ENCODE peak calls at places on chromosomes 16 and 17, in nine cellular contexts. One of them, this sample, is unnamed.

GRCh38 chr17:64657610-64658125 is 4.4 kb downstream of the SMURF2 start:
- DNase-seq in mucosa of descending colon: no peak
- DNase-seq in H9: no peak
- DNase-seq in SK-N-SH: no peak
- DNase-seq in WTC11: no peak
- DNase-seq in BJ: no peak
- DNase-seq in OCI-LY7: no peak
- DNase-seq in foreskin fibroblast: no peak
- DNase-seq in cardiac fibroblast: no peak
- DNase-seq in this sample: no peak

GRCh38 chr16:70767377-70768204 is 33.4 kb downstream of the VAC14 start:
- DNase-seq in mucosa of descending colon: no peak
- DNase-seq in H9: no peak
- DNase-seq in SK-N-SH: no peak
- DNase-seq in WTC11: no peak
- DNase-seq in BJ: no peak
- DNase-seq in OCI-LY7: no peak
- DNase-seq in foreskin fibroblast: no peak
- DNase-seq in cardiac fibroblast: peak
- DNase-seq in this sample: peak

GRCh38 chr17:78854508-78854907 is 13.9 kb upstream of the USP36 start:
- DNase-seq in mucosa of descending colon: no peak
- DNase-seq in H9: no peak
- DNase-seq in SK-N-SH: no peak
- DNase-seq in WTC11: no peak
- DNase-seq in BJ: no peak
- DNase-seq in OCI-LY7: no peak
- DNase-seq in foreskin fibroblast: no peak
- DNase-seq in cardiac fibroblast: no peak
- DNase-seq in this sample: no peak

GRCh38 chr17:62652251-62653001 is 25.0 kb downstream of the MRC2 start:
- DNase-seq in mucosa of descending colon: peak
- DNase-seq in H9: no peak
- DNase-seq in SK-N-SH: peak
- DNase-seq in WTC11: peak
- DNase-seq in BJ: no peak
- DNase-seq in OCI-LY7: no peak
- DNase-seq in foreskin fibroblast: peak
- DNase-seq in cardiac fibroblast: peak
- DNase-seq in this sample: peak

GRCh38 chr16:2096853-2097620 is 38.7 kb downstream of the PKD1 start:
- DNase-seq in mucosa of descending colon: no peak
- DNase-seq in H9: no peak
- DNase-seq in SK-N-SH: peak
- DNase-seq in WTC11: no peak
- DNase-seq in BJ: no peak
- DNase-seq in OCI-LY7: no peak
- DNase-seq in foreskin fibroblast: no peak
- DNase-seq in cardiac fibroblast: no peak
- DNase-seq in this sample: no peak

GRCh38 chr16:84039696-84040095 is 2.9 kb downstream of the SLC38A8 start:
- DNase-seq in mucosa of descending colon: no peak
- DNase-seq in H9: no peak
- DNase-seq in SK-N-SH: no peak
- DNase-seq in WTC11: no peak
- DNase-seq in BJ: no peak
- DNase-seq in OCI-LY7: no peak
- DNase-seq in foreskin fibroblast: no peak
- DNase-seq in cardiac fibroblast: no peak
- DNase-seq in this sample: no peak

GRCh38 chr16:11566398-11566797 is 20.3 kb downstream of the LITAF start:
- DNase-seq in mucosa of descending colon: no peak
- DNase-seq in H9: no peak
- DNase-seq in SK-N-SH: no peak
- DNase-seq in WTC11: no peak
- DNase-seq in BJ: no peak
- DNase-seq in OCI-LY7: no peak
- DNase-seq in foreskin fibroblast: no peak
- DNase-seq in cardiac fibroblast: no peak
- DNase-seq in this sample: no peak

GRCh38 chr16:81554993-81555392 is 110.4 kb downstream of the CMIP start:
- DNase-seq in mucosa of descending colon: peak
- DNase-seq in H9: no peak
- DNase-seq in SK-N-SH: no peak
- DNase-seq in WTC11: no peak
- DNase-seq in BJ: no peak
- DNase-seq in OCI-LY7: no peak
- DNase-seq in foreskin fibroblast: peak
- DNase-seq in cardiac fibroblast: no peak
- DNase-seq in this sample: no peak

GRCh38 chr17:20063665-20064648 is 54.8 kb downstream of the SPECC1 start:
- DNase-seq in mucosa of descending colon: peak
- DNase-seq in H9: peak
- DNase-seq in SK-N-SH: no peak
- DNase-seq in WTC11: no peak
- DNase-seq in BJ: peak
- DNase-seq in OCI-LY7: no peak
- DNase-seq in foreskin fibroblast: peak
- DNase-seq in cardiac fibroblast: peak
- DNase-seq in this sample: peak

GRCh38 chr17:82912571-82913089 is 72.8 kb upstream of the ZNF750 start:
- DNase-seq in mucosa of descending colon: no peak
- DNase-seq in H9: no peak
- DNase-seq in SK-N-SH: no peak
- DNase-seq in WTC11: no peak
- DNase-seq in BJ: no peak
- DNase-seq in OCI-LY7: no peak
- DNase-seq in foreskin fibroblast: no peak
- DNase-seq in cardiac fibroblast: no peak
- DNase-seq in this sample: no peak

GRCh38 chr17:44636562-44636961 is 19.7 kb upstream of the MEIOC start:
- DNase-seq in mucosa of descending colon: no peak
- DNase-seq in H9: no peak
- DNase-seq in SK-N-SH: peak
- DNase-seq in WTC11: no peak
- DNase-seq in BJ: peak
- DNase-seq in OCI-LY7: peak
- DNase-seq in foreskin fibroblast: peak
- DNase-seq in cardiac fibroblast: peak
- DNase-seq in this sample: peak

GRCh38 chr17:82107341-82107860 is 9.4 kb upstream of the FASN start:
- DNase-seq in mucosa of descending colon: no peak
- DNase-seq in H9: no peak
- DNase-seq in SK-N-SH: peak
- DNase-seq in WTC11: no peak
- DNase-seq in BJ: no peak
- DNase-seq in OCI-LY7: peak
- DNase-seq in foreskin fibroblast: no peak
- DNase-seq in cardiac fibroblast: no peak
- DNase-seq in this sample: no peak

GRCh38 chr17:1752425-1752941 is 9.4 kb upstream of the SERPINF1 start:
- DNase-seq in mucosa of descending colon: peak
- DNase-seq in H9: peak
- DNase-seq in SK-N-SH: no peak
- DNase-seq in WTC11: no peak
- DNase-seq in BJ: no peak
- DNase-seq in OCI-LY7: peak
- DNase-seq in foreskin fibroblast: no peak
- DNase-seq in cardiac fibroblast: no peak
- DNase-seq in this sample: no peak

GRCh38 chr17:66976781-66977201 is 12.3 kb downstream of the CACNG4 start:
- DNase-seq in mucosa of descending colon: no peak
- DNase-seq in H9: no peak
- DNase-seq in SK-N-SH: peak
- DNase-seq in WTC11: no peak
- DNase-seq in BJ: no peak
- DNase-seq in OCI-LY7: no peak
- DNase-seq in foreskin fibroblast: no peak
- DNase-seq in cardiac fibroblast: no peak
- DNase-seq in this sample: peak

GRCh38 chr17:75897076-75898019 is 597 bp upstream of the TRIM65 start:
- DNase-seq in mucosa of descending colon: no peak
- DNase-seq in H9: peak
- DNase-seq in SK-N-SH: no peak
- DNase-seq in WTC11: peak
- DNase-seq in BJ: no peak
- DNase-seq in OCI-LY7: no peak
- DNase-seq in foreskin fibroblast: no peak
- DNase-seq in cardiac fibroblast: no peak
- DNase-seq in this sample: no peak

GRCh38 chr17:15106540-15106939 is 158.6 kb downstream of the PMP22 start:
- DNase-seq in mucosa of descending colon: no peak
- DNase-seq in H9: no peak
- DNase-seq in SK-N-SH: no peak
- DNase-seq in WTC11: no peak
- DNase-seq in BJ: no peak
- DNase-seq in OCI-LY7: no peak
- DNase-seq in foreskin fibroblast: no peak
- DNase-seq in cardiac fibroblast: no peak
- DNase-seq in this sample: peak

GRCh38 chr16:80739523-80739922 is 64.9 kb downstream of the CDYL2 start:
- DNase-seq in mucosa of descending colon: no peak
- DNase-seq in H9: no peak
- DNase-seq in SK-N-SH: no peak
- DNase-seq in WTC11: no peak
- DNase-seq in BJ: no peak
- DNase-seq in OCI-LY7: no peak
- DNase-seq in foreskin fibroblast: no peak
- DNase-seq in cardiac fibroblast: no peak
- DNase-seq in this sample: no peak

GRCh38 chr17:3845361-3845753 is 689 bp downstream of the NCBP3 start:
- DNase-seq in mucosa of descending colon: no peak
- DNase-seq in H9: no peak
- DNase-seq in SK-N-SH: no peak
- DNase-seq in WTC11: no peak
- DNase-seq in BJ: no peak
- DNase-seq in OCI-LY7: peak
- DNase-seq in foreskin fibroblast: no peak
- DNase-seq in cardiac fibroblast: no peak
- DNase-seq in this sample: peak

DNA sequence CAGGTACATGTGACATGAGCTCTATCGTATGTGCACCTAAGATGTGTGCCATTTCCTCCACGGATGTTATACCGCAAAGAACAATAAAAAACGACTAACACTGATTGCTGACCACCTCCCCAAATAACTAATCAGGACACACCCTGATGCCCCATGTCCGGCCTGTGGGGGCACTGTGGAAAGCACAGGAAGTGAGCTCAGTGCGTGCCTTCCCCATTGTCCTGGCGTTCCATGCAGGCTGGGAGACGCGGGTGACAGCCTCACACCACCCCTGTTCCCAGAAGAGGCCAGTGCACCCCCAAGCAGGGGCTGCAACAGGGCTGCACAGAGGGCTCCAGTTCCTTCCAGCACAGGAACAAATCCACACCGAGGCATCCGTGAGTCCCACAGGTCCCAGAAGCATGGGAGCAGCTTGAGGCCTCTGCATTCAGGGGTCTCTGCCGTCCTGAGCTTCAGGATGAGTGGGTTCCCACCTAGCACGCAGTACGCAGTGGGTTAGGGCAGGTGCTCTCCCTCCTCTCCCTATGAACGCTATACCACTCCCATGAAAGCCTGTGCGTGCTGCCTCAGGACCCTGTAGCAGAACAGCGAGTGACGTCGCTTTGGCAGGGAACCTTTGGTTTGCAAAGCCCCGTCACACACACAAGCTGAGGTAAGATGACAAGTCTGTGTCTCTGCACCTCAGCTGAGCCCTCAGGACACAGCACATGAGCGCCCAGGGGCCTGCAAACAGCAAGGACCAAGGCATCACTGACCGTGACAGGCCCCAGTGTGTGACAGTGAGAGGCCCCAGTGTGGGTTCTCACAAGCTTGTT is 117.7 kb downstream of the ZNF778 start:
- DNase-seq in mucosa of descending colon: peak
- DNase-seq in H9: no peak
- DNase-seq in SK-N-SH: no peak
- DNase-seq in WTC11: no peak
- DNase-seq in BJ: no peak
- DNase-seq in OCI-LY7: no peak
- DNase-seq in foreskin fibroblast: no peak
- DNase-seq in cardiac fibroblast: no peak
- DNase-seq in this sample: no peak
- TF ChIP-seq CTCF in mucosa of descending colon: no peak
- TF ChIP-seq CTCF in H9: peak
- TF ChIP-seq CTCF in SK-N-SH: no peak
- TF ChIP-seq CTCF in WTC11: no peak
- TF ChIP-seq CTCF in BJ: peak
- TF ChIP-seq CTCF in OCI-LY7: no peak
- TF ChIP-seq CTCF in foreskin fibroblast: no peak
- TF ChIP-seq CTCF in cardiac fibroblast: peak
- TF ChIP-seq CTCF in this sample: peak

GRCh38 chr16:6725634-6726331 is 606.9 kb upstream of the RBFOX1 start:
- DNase-seq in mucosa of descending colon: no peak
- DNase-seq in H9: no peak
- DNase-seq in SK-N-SH: peak
- DNase-seq in WTC11: no peak
- DNase-seq in BJ: no peak
- DNase-seq in OCI-LY7: peak
- DNase-seq in foreskin fibroblast: no peak
- DNase-seq in cardiac fibroblast: peak
- DNase-seq in this sample: no peak
- TF ChIP-seq CTCF in mucosa of descending colon: no peak
- TF ChIP-seq CTCF in H9: peak
- TF ChIP-seq CTCF in SK-N-SH: no peak
- TF ChIP-seq CTCF in WTC11: no peak
- TF ChIP-seq CTCF in BJ: no peak
- TF ChIP-seq CTCF in OCI-LY7: peak
- TF ChIP-seq CTCF in foreskin fibroblast: no peak
- TF ChIP-seq CTCF in cardiac fibroblast: no peak
- TF ChIP-seq CTCF in this sample: peak

GRCh38 chr17:16406742-16407674 is 8.4 kb upstream of the TRPV2 start:
- DNase-seq in mucosa of descending colon: peak
- DNase-seq in H9: peak
- DNase-seq in SK-N-SH: peak
- DNase-seq in WTC11: peak
- DNase-seq in BJ: no peak
- DNase-seq in OCI-LY7: no peak
- DNase-seq in foreskin fibroblast: no peak
- DNase-seq in cardiac fibroblast: peak
- DNase-seq in this sample: no peak
- TF ChIP-seq CTCF in mucosa of descending colon: no peak
- TF ChIP-seq CTCF in H9: peak
- TF ChIP-seq CTCF in SK-N-SH: no peak
- TF ChIP-seq CTCF in WTC11: no peak
- TF ChIP-seq CTCF in BJ: no peak
- TF ChIP-seq CTCF in OCI-LY7: no peak
- TF ChIP-seq CTCF in foreskin fibroblast: no peak
- TF ChIP-seq CTCF in cardiac fibroblast: no peak
- TF ChIP-seq CTCF in this sample: no peak

DNA sequence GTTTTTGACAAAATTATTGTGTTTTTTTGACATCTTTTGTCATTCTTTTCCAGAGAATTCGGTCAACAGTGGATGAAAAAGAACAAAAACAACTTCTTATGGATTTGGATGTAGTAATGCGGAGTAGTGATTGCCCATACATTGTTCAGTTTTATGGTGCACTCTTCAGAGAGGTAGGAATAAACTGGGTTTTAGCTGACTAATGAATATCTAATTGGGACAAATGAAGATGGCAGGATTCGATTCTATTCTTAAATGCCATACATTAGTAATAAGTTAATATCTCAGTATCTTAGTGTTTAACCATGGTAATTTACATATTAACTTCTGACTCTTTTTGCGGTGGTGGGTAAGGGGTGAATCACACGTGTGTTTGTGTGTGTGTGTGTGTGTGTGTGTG is 74.8 kb downstream of the MAP2K4 start:
- DNase-seq in mucosa of descending colon: no peak
- DNase-seq in H9: no peak
- DNase-seq in SK-N-SH: no peak
- DNase-seq in WTC11: no peak
- DNase-seq in BJ: no peak
- DNase-seq in OCI-LY7: no peak
- DNase-seq in foreskin fibroblast: no peak
- DNase-seq in cardiac fibroblast: no peak
- DNase-seq in this sample: no peak
- TF ChIP-seq CTCF in mucosa of descending colon: no peak
- TF ChIP-seq CTCF in H9: no peak
- TF ChIP-seq CTCF in SK-N-SH: no peak
- TF ChIP-seq CTCF in WTC11: no peak
- TF ChIP-seq CTCF in BJ: no peak
- TF ChIP-seq CTCF in OCI-LY7: no peak
- TF ChIP-seq CTCF in foreskin fibroblast: no peak
- TF ChIP-seq CTCF in cardiac fibroblast: no peak
- TF ChIP-seq CTCF in this sample: no peak